ENCODE peak calls at places on chromosomes 4 and X, in four cellular contexts. One of them, this sample, is unnamed.

GRCh38 chr4:140188975-140189374 is 35.0 kb upstream of the MAML3 start:
- DNase-seq in body of pancreas: peak; percentile 41
- DNase-seq in transverse colon: no peak
- DNase-seq in stomach: no peak
- DNase-seq in this sample: peak; percentile 55

GRCh38 chrX:134013092-134013497 is 27.7 kb upstream of the GPC3 start:
- DNase-seq in transverse colon: no peak
- DNase-seq in body of pancreas: no peak
- DNase-seq in stomach: no peak
- DNase-seq in this sample: no peak

GRCh38 chr4:1012031-1012739 is 759 bp downstream of the FGFRL1 start:
- DNase-seq in transverse colon: peak; percentile 67
- DNase-seq in stomach: peak; percentile 78
- DNase-seq in body of pancreas: peak; percentile 68
- DNase-seq in this sample: peak; percentile 53

GRCh38 chr4:6610856-6611430 is 29.5 kb upstream of the MRFAP1 start:
- DNase-seq in stomach: no peak
- DNase-seq in body of pancreas: no peak
- DNase-seq in transverse colon: no peak
- DNase-seq in this sample: no peak

GRCh38 chr4:162494935-162495334 is 331.1 kb upstream of the FSTL5 start:
- DNase-seq in stomach: no peak
- DNase-seq in transverse colon: no peak
- DNase-seq in body of pancreas: no peak
- DNase-seq in this sample: no peak

GRCh38 chr4:136858911-136859310 is 673.4 kb downstream of the PCDH18 start:
- DNase-seq in body of pancreas: no peak
- DNase-seq in transverse colon: no peak
- DNase-seq in stomach: no peak
- DNase-seq in this sample: no peak

GRCh38 chrX:139750390-139750789 is 42.4 kb upstream of the MCF2 start:
- DNase-seq in stomach: no peak
- DNase-seq in body of pancreas: no peak
- DNase-seq in transverse colon: no peak
- DNase-seq in this sample: no peak

GRCh38 chrX:14697453-14697852 is 168.1 kb downstream of the GLRA2 start:
- DNase-seq in stomach: peak; percentile 28
- DNase-seq in body of pancreas: peak; percentile 43
- DNase-seq in transverse colon: peak; percentile 48
- DNase-seq in this sample: no peak

GRCh38 chrX:137566746-137567473 is 983 bp downstream of the ZIC3 start:
- DNase-seq in transverse colon: no peak
- DNase-seq in stomach: no peak
- DNase-seq in body of pancreas: no peak
- DNase-seq in this sample: no peak

GRCh38 chr4:8685831-8686230 is 93.3 kb downstream of the CPZ start:
- DNase-seq in body of pancreas: no peak
- DNase-seq in transverse colon: no peak
- DNase-seq in stomach: no peak
- DNase-seq in this sample: no peak

GRCh38 chr4:70802923-70803605 is 36.6 kb downstream of the GRSF1 start:
- DNase-seq in body of pancreas: no peak
- DNase-seq in transverse colon: no peak
- DNase-seq in stomach: no peak
- DNase-seq in this sample: no peak

GRCh38 chr4:173226401-173226888 is 57.8 kb downstream of the GALNT7 start:
- DNase-seq in transverse colon: no peak
- DNase-seq in body of pancreas: no peak
- DNase-seq in stomach: no peak
- DNase-seq in this sample: no peak

GRCh38 chr4:135840781-135841180 is 1639.2 kb upstream of the PABPC4L start:
- DNase-seq in stomach: no peak
- DNase-seq in transverse colon: no peak
- DNase-seq in body of pancreas: no peak
- DNase-seq in this sample: no peak

GRCh38 chr4:181646864-181647263 is 596.3 kb upstream of the TENM3 start:
- DNase-seq in body of pancreas: no peak
- DNase-seq in stomach: no peak
- DNase-seq in transverse colon: no peak
- DNase-seq in this sample: no peak

GRCh38 chrX:48974033-48974432 is 2.4 kb upstream of the KCND1 start:
- DNase-seq in transverse colon: no peak
- DNase-seq in stomach: no peak
- DNase-seq in body of pancreas: no peak
- DNase-seq in this sample: no peak

GRCh38 chr4:163875327-163875726 is 380.8 kb downstream of the TMA16 start:
- DNase-seq in transverse colon: no peak
- DNase-seq in stomach: no peak
- DNase-seq in body of pancreas: no peak
- DNase-seq in this sample: no peak

GRCh38 chrX:96591418-96591817 is 93.2 kb upstream of the DIAPH2 start:
- DNase-seq in transverse colon: no peak
- DNase-seq in body of pancreas: no peak
- DNase-seq in stomach: no peak
- DNase-seq in this sample: no peak

GRCh38 chr4:118288097-118288496 is 64.7 kb downstream of the PRSS12 start:
- DNase-seq in transverse colon: no peak
- DNase-seq in stomach: no peak
- DNase-seq in body of pancreas: no peak
- DNase-seq in this sample: no peak

GRCh38 chr4:111836601-111837000 is 308.7 kb upstream of the FAM241A start:
- DNase-seq in body of pancreas: no peak
- DNase-seq in transverse colon: no peak
- DNase-seq in stomach: no peak
- DNase-seq in this sample: no peak

GRCh38 chr4:26085581-26085980 is 171.6 kb downstream of the SMIM20 start:
- DNase-seq in transverse colon: no peak
- DNase-seq in stomach: no peak
- DNase-seq in body of pancreas: no peak
- DNase-seq in this sample: no peak

GRCh38 chrX:103537871-103538387 is 18.6 kb upstream of the RAB40A start:
- DNase-seq in stomach: no peak
- DNase-seq in transverse colon: no peak
- DNase-seq in body of pancreas: no peak
- DNase-seq in this sample: no peak

GRCh38 chr4:185730387-185730786 is 81.6 kb downstream of the SORBS2 start:
- DNase-seq in stomach: no peak
- DNase-seq in transverse colon: no peak
- DNase-seq in body of pancreas: no peak
- DNase-seq in this sample: no peak

GRCh38 chr4:153244969-153245368 is 40.7 kb downstream of the TRIM2 start:
- DNase-seq in stomach: peak; percentile 44
- DNase-seq in body of pancreas: no peak
- DNase-seq in transverse colon: no peak
- DNase-seq in this sample: no peak

GRCh38 chr4:161680146-161680545 is 483.7 kb downstream of the FSTL5 start:
- DNase-seq in stomach: no peak
- DNase-seq in transverse colon: no peak
- DNase-seq in body of pancreas: no peak
- DNase-seq in this sample: no peak

GRCh38 chr4:128275351-128275750 is 12.3 kb downstream of the PGRMC2 start:
- DNase-seq in transverse colon: no peak
- DNase-seq in body of pancreas: no peak
- DNase-seq in stomach: no peak
- DNase-seq in this sample: no peak

GRCh38 chrX:19725545-19726102 is 161.8 kb downstream of the SH3KBP1 start:
- DNase-seq in transverse colon: no peak
- DNase-seq in body of pancreas: no peak
- DNase-seq in stomach: no peak
- DNase-seq in this sample: no peak

GRCh38 chr4:162154862-162155540 is 8.8 kb downstream of the FSTL5 start:
- DNase-seq in stomach: no peak
- DNase-seq in body of pancreas: no peak
- DNase-seq in transverse colon: no peak
- DNase-seq in this sample: no peak

GRCh38 chr4:54661686-54662085 is 3.9 kb downstream of the KIT start:
- DNase-seq in stomach: no peak
- DNase-seq in body of pancreas: no peak
- DNase-seq in transverse colon: no peak
- DNase-seq in this sample: no peak

GRCh38 chrX:134520860-134521390 is 61.0 kb downstream of the HPRT1 start:
- DNase-seq in transverse colon: peak; percentile 23
- DNase-seq in stomach: no peak
- DNase-seq in body of pancreas: no peak
- DNase-seq in this sample: no peak

GRCh38 chr4:15001248-15001824 is 945 bp upstream of the CPEB2 start:
- DNase-seq in body of pancreas: peak; percentile 66
- DNase-seq in stomach: peak; percentile 74
- DNase-seq in transverse colon: peak; percentile 70
- DNase-seq in this sample: peak; percentile 76

GRCh38 chrX:129690435-129690834 is 35.7 kb upstream of the APLN start:
- DNase-seq in transverse colon: no peak
- DNase-seq in stomach: no peak
- DNase-seq in body of pancreas: no peak
- DNase-seq in this sample: no peak

GRCh38 chr4:72846280-72847111 is 223.0 kb downstream of the COX18 start:
- DNase-seq in stomach: no peak
- DNase-seq in body of pancreas: no peak
- DNase-seq in transverse colon: no peak
- DNase-seq in this sample: no peak

GRCh38 chr4:74056858-74057562 is 18.5 kb upstream of the CXCL3 start:
- DNase-seq in stomach: no peak
- DNase-seq in body of pancreas: no peak
- DNase-seq in transverse colon: no peak
- DNase-seq in this sample: no peak
- H3K27ac ChIP-seq in stomach: no peak overlapping the region
- H3K27ac ChIP-seq in body of pancreas: no peak overlapping the region
- H3K27ac ChIP-seq in transverse colon: no peak overlapping the region
- H3K27ac ChIP-seq in this sample: no peak overlapping the region

DNA sequence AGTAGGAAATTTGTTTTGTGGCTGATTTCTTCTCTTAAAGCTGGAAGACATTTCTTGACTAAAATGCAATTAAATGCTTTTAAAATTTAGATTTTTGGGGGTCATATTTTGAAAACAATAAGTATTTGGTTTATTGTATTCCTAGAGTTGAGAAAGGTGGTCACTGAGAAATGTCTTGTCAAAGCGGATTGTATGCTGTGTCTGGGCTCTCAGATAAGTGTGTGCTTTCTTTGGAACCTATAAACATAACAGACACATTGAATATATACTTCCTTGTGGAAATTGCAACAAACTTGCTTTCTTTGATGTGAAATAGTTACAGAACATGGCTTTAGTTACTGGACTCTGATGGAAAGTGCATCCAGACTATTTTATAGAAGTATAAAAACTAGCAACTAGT is 75.4 kb downstream of the AFF1 start:
- DNase-seq in stomach: no peak
- DNase-seq in transverse colon: no peak
- DNase-seq in body of pancreas: no peak
- DNase-seq in this sample: no peak
- H3K4me1 ChIP-seq in stomach: peaks cover 84% of the 10 kb centered on the region
- H3K4me1 ChIP-seq in transverse colon: peaks cover 69% of the 10 kb centered on the region
- H3K4me1 ChIP-seq in body of pancreas: peaks cover 79% of the 10 kb centered on the region
- H3K4me1 ChIP-seq in this sample: no peaks in the 10 kb centered on the region

GRCh38 chrX:115255003-115255402 is 21.1 kb upstream of the LRCH2 start:
- DNase-seq in body of pancreas: no peak
- DNase-seq in transverse colon: no peak
- DNase-seq in stomach: no peak
- DNase-seq in this sample: no peak
- TF ChIP-seq POLR2A in body of pancreas: no peak
- TF ChIP-seq POLR2A in transverse colon: no peak
- TF ChIP-seq POLR2A in stomach: no peak
- TF ChIP-seq POLR2A in this sample: no peak

GRCh38 chr4:80073362-80074008 is 456 bp upstream of the ANTXR2 start:
- DNase-seq in body of pancreas: no peak
- DNase-seq in transverse colon: no peak
- DNase-seq in stomach: no peak
- DNase-seq in this sample: no peak
- H3K27ac ChIP-seq in body of pancreas: peak overlapping the region; percentile 83
- H3K27ac ChIP-seq in transverse colon: peak overlapping the region; percentile 93
- H3K27ac ChIP-seq in stomach: peak overlapping the region; percentile 91
- H3K27ac ChIP-seq in this sample: peak overlapping the region; percentile 98

GRCh38 chr4:41532880-41533279 is 5.1 kb upstream of the LIMCH1 start:
- DNase-seq in body of pancreas: no peak
- DNase-seq in transverse colon: no peak
- DNase-seq in stomach: no peak
- DNase-seq in this sample: no peak
- H3K4me1 ChIP-seq in body of pancreas: peaks cover 3% of the 10 kb centered on the region
- H3K4me1 ChIP-seq in transverse colon: peaks cover under 1% of the 10 kb centered on the region
- H3K4me1 ChIP-seq in stomach: peaks cover 6% of the 10 kb centered on the region
- H3K4me1 ChIP-seq in this sample: no peaks in the 10 kb centered on the region

DNA sequence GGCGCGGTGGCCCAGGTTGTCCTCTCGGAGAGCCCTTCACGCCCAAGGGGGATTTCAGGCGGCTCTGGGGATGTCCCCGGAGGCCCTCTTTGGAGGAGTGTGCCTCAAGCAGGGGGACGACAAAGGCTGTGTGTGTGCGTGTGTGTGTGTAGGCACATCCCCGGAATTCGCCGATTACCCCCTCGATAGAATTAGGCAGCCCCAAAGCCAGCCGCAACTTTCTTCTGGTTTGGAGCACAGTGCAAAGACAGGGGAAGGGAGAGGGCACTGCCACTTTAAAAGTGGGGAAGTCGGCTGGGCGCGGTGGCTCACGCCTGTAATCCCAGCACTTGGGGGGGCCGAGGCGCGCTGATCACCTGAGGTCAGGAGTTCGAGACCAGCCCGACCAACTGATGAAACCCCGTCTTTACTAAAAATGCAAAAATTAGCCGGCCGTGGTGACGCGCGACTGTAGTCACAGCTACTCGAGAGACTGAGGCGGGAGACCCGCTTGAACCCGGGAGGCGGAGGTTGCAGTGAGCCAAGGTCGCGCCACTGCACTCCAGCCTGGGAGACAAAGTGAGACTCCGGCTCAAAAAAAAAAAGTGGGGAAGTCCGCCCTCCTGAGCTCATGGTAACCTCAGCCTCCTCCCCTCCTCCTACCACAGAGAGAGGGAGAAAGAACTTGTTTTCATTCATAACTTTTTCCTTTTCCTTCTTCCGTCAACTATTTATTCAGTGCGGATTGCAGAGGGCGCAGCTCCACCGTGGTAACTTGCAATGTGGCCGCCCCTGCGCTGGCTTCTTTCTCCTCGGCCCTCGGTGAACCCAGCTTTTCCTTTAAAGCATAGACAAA is 2.4 kb downstream of the SPRY1 start:
- DNase-seq in body of pancreas: peak; percentile 65
- DNase-seq in stomach: peak; percentile 60
- DNase-seq in transverse colon: peak; percentile 69
- DNase-seq in this sample: peak; percentile 44
- TF ChIP-seq POLR2A in body of pancreas: peak; percentile 41
- TF ChIP-seq POLR2A in stomach: no peak
- TF ChIP-seq POLR2A in transverse colon: peak; percentile 53
- TF ChIP-seq POLR2A in this sample: no peak

DNA sequence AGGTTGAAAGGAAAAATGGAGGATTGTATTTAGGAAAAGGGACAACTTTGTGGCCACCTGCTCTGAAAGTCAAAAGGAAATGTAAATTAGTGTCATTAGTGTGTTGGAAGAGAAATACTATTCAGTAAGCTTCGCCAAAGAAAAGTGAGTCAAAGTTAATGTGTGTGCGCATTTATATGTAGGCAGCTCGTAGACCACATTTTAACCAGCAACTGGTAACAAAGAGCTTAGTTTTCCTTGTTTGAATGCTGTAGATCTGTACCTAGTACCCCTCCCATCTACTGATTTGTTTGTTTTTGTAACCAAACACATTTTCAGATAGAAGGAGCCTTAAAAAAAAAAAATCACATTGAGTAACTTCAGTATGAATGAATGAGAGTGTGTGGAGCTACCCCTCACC is 69.3 kb downstream of the GPAT3 start:
- DNase-seq in stomach: no peak
- DNase-seq in body of pancreas: no peak
- DNase-seq in transverse colon: no peak
- DNase-seq in this sample: no peak
- H3K27ac ChIP-seq in stomach: peak overlapping the region; percentile 35
- H3K27ac ChIP-seq in body of pancreas: no peak overlapping the region
- H3K27ac ChIP-seq in transverse colon: peak overlapping the region; percentile 37
- H3K27ac ChIP-seq in this sample: no peak overlapping the region

GRCh38 chrX:38881066-38881465 is 79.8 kb downstream of the MID1IP1 start:
- DNase-seq in transverse colon: no peak
- DNase-seq in stomach: no peak
- DNase-seq in body of pancreas: no peak
- DNase-seq in this sample: no peak
- H3K4me1 ChIP-seq in transverse colon: peaks cover 6% of the 10 kb centered on the region
- H3K4me1 ChIP-seq in stomach: no peaks in the 10 kb centered on the region
- H3K4me1 ChIP-seq in body of pancreas: peaks cover 14% of the 10 kb centered on the region
- H3K4me1 ChIP-seq in this sample: no peaks in the 10 kb centered on the region